ENCODE peak calls at places on chromosomes 11 and 22, in seven cellular contexts. One of them, this sample, is unnamed.

GRCh38 chr22:49768077-49768476 is 59.6 kb downstream of the BRD1 start:
- DNase-seq in GM12865: no peak
- DNase-seq in ovary: peak; percentile 24
- DNase-seq in astrocyte of the cerebellum: no peak
- DNase-seq in cardiac fibroblast: no peak
- DNase-seq in bronchial epithelial cell: no peak
- DNase-seq in uterus: no peak
- DNase-seq in this sample: no peak

GRCh38 chr11:122681070-122681469 is 25.5 kb downstream of the UBASH3B start:
- DNase-seq in GM12865: no peak
- DNase-seq in ovary: no peak
- DNase-seq in astrocyte of the cerebellum: no peak
- DNase-seq in cardiac fibroblast: no peak
- DNase-seq in bronchial epithelial cell: no peak
- DNase-seq in uterus: no peak
- DNase-seq in this sample: no peak

GRCh38 chr11:10329935-10330334 is 25.1 kb downstream of the ADM start:
- DNase-seq in GM12865: no peak
- DNase-seq in ovary: no peak
- DNase-seq in astrocyte of the cerebellum: peak; percentile 74
- DNase-seq in cardiac fibroblast: peak; percentile 78
- DNase-seq in bronchial epithelial cell: peak; percentile 55
- DNase-seq in uterus: no peak
- DNase-seq in this sample: peak; percentile 84

GRCh38 chr11:29527391-29527936 is 489.4 kb downstream of the KCNA4 start:
- DNase-seq in GM12865: peak; percentile 35
- DNase-seq in ovary: no peak
- DNase-seq in astrocyte of the cerebellum: peak; percentile 45
- DNase-seq in cardiac fibroblast: peak; percentile 93
- DNase-seq in bronchial epithelial cell: peak; percentile 96
- DNase-seq in uterus: no peak
- DNase-seq in this sample: peak; percentile 99

GRCh38 chr11:112526699-112527410 is 266.2 kb upstream of the PLET1 start:
- DNase-seq in GM12865: no peak
- DNase-seq in ovary: no peak
- DNase-seq in astrocyte of the cerebellum: no peak
- DNase-seq in cardiac fibroblast: no peak
- DNase-seq in bronchial epithelial cell: peak; percentile 91
- DNase-seq in uterus: no peak
- DNase-seq in this sample: no peak

GRCh38 chr11:31656051-31656450 is 146.5 kb downstream of the ELP4 start:
- DNase-seq in GM12865: no peak
- DNase-seq in ovary: no peak
- DNase-seq in astrocyte of the cerebellum: no peak
- DNase-seq in cardiac fibroblast: peak; percentile 29
- DNase-seq in bronchial epithelial cell: peak; percentile 65
- DNase-seq in uterus: no peak
- DNase-seq in this sample: peak; percentile 40

GRCh38 chr11:69297926-69298777 is 4.2 kb downstream of the MYEOV start:
- DNase-seq in GM12865: peak; percentile 95
- DNase-seq in ovary: no peak
- DNase-seq in astrocyte of the cerebellum: peak; percentile 40
- DNase-seq in cardiac fibroblast: peak; percentile 79
- DNase-seq in bronchial epithelial cell: peak; percentile 72
- DNase-seq in uterus: no peak
- DNase-seq in this sample: peak; percentile 73

GRCh38 chr11:117314840-117315239 is 1.2 kb downstream of the BACE1 start:
- DNase-seq in GM12865: no peak
- DNase-seq in ovary: no peak
- DNase-seq in astrocyte of the cerebellum: no peak
- DNase-seq in cardiac fibroblast: no peak
- DNase-seq in bronchial epithelial cell: no peak
- DNase-seq in uterus: no peak
- DNase-seq in this sample: no peak

GRCh38 chr11:7031346-7031957 is 11.2 kb downstream of the NLRP14 start:
- DNase-seq in GM12865: no peak
- DNase-seq in ovary: no peak
- DNase-seq in astrocyte of the cerebellum: no peak
- DNase-seq in cardiac fibroblast: no peak
- DNase-seq in bronchial epithelial cell: no peak
- DNase-seq in uterus: no peak
- DNase-seq in this sample: no peak

GRCh38 chr11:74284466-74284865 is 27.0 kb downstream of the P4HA3 start:
- DNase-seq in GM12865: no peak
- DNase-seq in ovary: no peak
- DNase-seq in astrocyte of the cerebellum: no peak
- DNase-seq in cardiac fibroblast: no peak
- DNase-seq in bronchial epithelial cell: no peak
- DNase-seq in uterus: no peak
- DNase-seq in this sample: no peak

GRCh38 chr11:16278273-16278672 is 78.1 kb downstream of the SOX6 start:
- DNase-seq in GM12865: no peak
- DNase-seq in ovary: no peak
- DNase-seq in astrocyte of the cerebellum: no peak
- DNase-seq in cardiac fibroblast: no peak
- DNase-seq in bronchial epithelial cell: peak; percentile 83
- DNase-seq in uterus: no peak
- DNase-seq in this sample: no peak

GRCh38 chr11:59212744-59213573 is at the start of gene MPEG1:
- DNase-seq in GM12865: peak; percentile 55
- DNase-seq in ovary: no peak
- DNase-seq in astrocyte of the cerebellum: no peak
- DNase-seq in cardiac fibroblast: no peak
- DNase-seq in bronchial epithelial cell: no peak
- DNase-seq in uterus: no peak
- DNase-seq in this sample: no peak

GRCh38 chr22:35352214-35353111 is 28.4 kb upstream of the HMOX1 start:
- DNase-seq in GM12865: peak; percentile 77
- DNase-seq in ovary: no peak
- DNase-seq in astrocyte of the cerebellum: no peak
- DNase-seq in cardiac fibroblast: no peak
- DNase-seq in bronchial epithelial cell: peak; percentile 35
- DNase-seq in uterus: peak; percentile 55
- DNase-seq in this sample: no peak
- TF ChIP-seq CTCF in GM12865: peak; percentile 28
- TF ChIP-seq CTCF in ovary: no peak
- TF ChIP-seq CTCF in astrocyte of the cerebellum: peak; percentile 4
- TF ChIP-seq CTCF in cardiac fibroblast: peak; percentile 16
- TF ChIP-seq CTCF in bronchial epithelial cell: no peak
- TF ChIP-seq CTCF in uterus: no peak
- TF ChIP-seq CTCF in this sample: no peak

GRCh38 chr11:100008440-100008839 is 678.6 kb upstream of the ARHGAP42 start:
- DNase-seq in GM12865: no peak
- DNase-seq in ovary: no peak
- DNase-seq in astrocyte of the cerebellum: no peak
- DNase-seq in cardiac fibroblast: no peak
- DNase-seq in bronchial epithelial cell: no peak
- DNase-seq in uterus: no peak
- DNase-seq in this sample: no peak

GRCh38 chr11:100004541-100004940 is 682.5 kb upstream of the ARHGAP42 start:
- DNase-seq in GM12865: no peak
- DNase-seq in ovary: no peak
- DNase-seq in astrocyte of the cerebellum: no peak
- DNase-seq in cardiac fibroblast: peak; percentile 44
- DNase-seq in bronchial epithelial cell: peak; percentile 51
- DNase-seq in uterus: no peak
- DNase-seq in this sample: peak; percentile 25

GRCh38 chr11:100009728-100010127 is 677.4 kb upstream of the ARHGAP42 start:
- DNase-seq in GM12865: no peak
- DNase-seq in ovary: no peak
- DNase-seq in astrocyte of the cerebellum: no peak
- DNase-seq in cardiac fibroblast: no peak
- DNase-seq in bronchial epithelial cell: no peak
- DNase-seq in uterus: no peak
- DNase-seq in this sample: no peak

DNA sequence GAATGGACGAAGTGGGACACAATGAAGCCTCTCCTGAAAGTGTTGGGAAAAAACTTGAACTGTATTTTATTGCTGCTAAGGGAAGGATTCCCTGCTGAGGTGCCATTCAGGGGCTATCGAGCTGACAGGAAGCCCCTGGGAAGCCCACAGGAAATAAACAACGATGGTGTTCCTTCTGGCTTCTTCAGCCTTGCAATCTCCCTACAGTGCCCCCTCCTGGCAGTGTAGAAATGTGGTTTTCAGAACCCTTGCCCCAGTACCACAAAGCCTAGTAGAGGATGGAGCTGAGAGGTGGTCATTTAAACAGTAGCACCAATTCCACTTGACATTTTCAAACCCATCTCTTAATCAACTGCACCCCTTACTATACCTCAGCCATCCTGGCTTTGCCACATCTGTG is 676.7 kb upstream of the ARHGAP42 start:
- DNase-seq in GM12865: peak; percentile 9
- DNase-seq in ovary: no peak
- DNase-seq in astrocyte of the cerebellum: no peak
- DNase-seq in cardiac fibroblast: no peak
- DNase-seq in bronchial epithelial cell: no peak
- DNase-seq in uterus: no peak
- DNase-seq in this sample: no peak
- TF ChIP-seq CTCF in GM12865: peak; percentile 23
- TF ChIP-seq CTCF in ovary: no peak
- TF ChIP-seq CTCF in astrocyte of the cerebellum: no peak
- TF ChIP-seq CTCF in cardiac fibroblast: no peak
- TF ChIP-seq CTCF in bronchial epithelial cell: peak; percentile 1
- TF ChIP-seq CTCF in uterus: no peak
- TF ChIP-seq CTCF in this sample: no peak

GRCh38 chr11:48020092-48020755 is 39.9 kb downstream of the PTPRJ start:
- DNase-seq in GM12865: peak; percentile 55
- DNase-seq in ovary: no peak
- DNase-seq in astrocyte of the cerebellum: no peak
- DNase-seq in cardiac fibroblast: no peak
- DNase-seq in bronchial epithelial cell: peak; percentile 21
- DNase-seq in uterus: no peak
- DNase-seq in this sample: no peak
- TF ChIP-seq CTCF in GM12865: no peak
- TF ChIP-seq CTCF in ovary: no peak
- TF ChIP-seq CTCF in astrocyte of the cerebellum: no peak
- TF ChIP-seq CTCF in cardiac fibroblast: no peak
- TF ChIP-seq CTCF in bronchial epithelial cell: no peak
- TF ChIP-seq CTCF in uterus: no peak
- TF ChIP-seq CTCF in this sample: no peak

GRCh38 chr11:92224394-92225205 is at the start of gene FAT3:
- DNase-seq in GM12865: no peak
- DNase-seq in ovary: peak; percentile 41
- DNase-seq in astrocyte of the cerebellum: peak; percentile 32
- DNase-seq in cardiac fibroblast: peak; percentile 44
- DNase-seq in bronchial epithelial cell: no peak
- DNase-seq in uterus: peak; percentile 26
- DNase-seq in this sample: peak; percentile 39
- TF ChIP-seq CTCF in GM12865: no peak
- TF ChIP-seq CTCF in ovary: no peak
- TF ChIP-seq CTCF in astrocyte of the cerebellum: no peak
- TF ChIP-seq CTCF in cardiac fibroblast: no peak
- TF ChIP-seq CTCF in bronchial epithelial cell: no peak
- TF ChIP-seq CTCF in uterus: no peak
- TF ChIP-seq CTCF in this sample: no peak

GRCh38 chr22:38942702-38943101 is 14.7 kb upstream of the APOBEC3A start:
- DNase-seq in GM12865: no peak
- DNase-seq in ovary: no peak
- DNase-seq in astrocyte of the cerebellum: no peak
- DNase-seq in cardiac fibroblast: no peak
- DNase-seq in bronchial epithelial cell: no peak
- DNase-seq in uterus: no peak
- DNase-seq in this sample: no peak

GRCh38 chr22:38941488-38941987 is 15.9 kb upstream of the APOBEC3A start:
- DNase-seq in GM12865: peak; percentile 92
- DNase-seq in ovary: no peak
- DNase-seq in astrocyte of the cerebellum: no peak
- DNase-seq in cardiac fibroblast: no peak
- DNase-seq in bronchial epithelial cell: no peak
- DNase-seq in uterus: no peak
- DNase-seq in this sample: no peak

GRCh38 chr22:38943882-38944281 is 13.5 kb upstream of the APOBEC3A start:
- DNase-seq in GM12865: no peak
- DNase-seq in ovary: no peak
- DNase-seq in astrocyte of the cerebellum: no peak
- DNase-seq in cardiac fibroblast: no peak
- DNase-seq in bronchial epithelial cell: no peak
- DNase-seq in uterus: no peak
- DNase-seq in this sample: no peak

GRCh38 chr22:38944653-38945052 is 12.8 kb upstream of the APOBEC3A start:
- DNase-seq in GM12865: no peak
- DNase-seq in ovary: no peak
- DNase-seq in astrocyte of the cerebellum: no peak
- DNase-seq in cardiac fibroblast: no peak
- DNase-seq in bronchial epithelial cell: no peak
- DNase-seq in uterus: no peak
- DNase-seq in this sample: no peak

GRCh38 chr22:38943181-38943580 is 14.2 kb upstream of the APOBEC3A start:
- DNase-seq in GM12865: no peak
- DNase-seq in ovary: no peak
- DNase-seq in astrocyte of the cerebellum: no peak
- DNase-seq in cardiac fibroblast: no peak
- DNase-seq in bronchial epithelial cell: no peak
- DNase-seq in uterus: no peak
- DNase-seq in this sample: no peak
- TF ChIP-seq CTCF in GM12865: peak; percentile 22
- TF ChIP-seq CTCF in ovary: no peak
- TF ChIP-seq CTCF in astrocyte of the cerebellum: no peak
- TF ChIP-seq CTCF in cardiac fibroblast: no peak
- TF ChIP-seq CTCF in bronchial epithelial cell: no peak
- TF ChIP-seq CTCF in uterus: no peak
- TF ChIP-seq CTCF in this sample: peak; percentile 3

DNA sequence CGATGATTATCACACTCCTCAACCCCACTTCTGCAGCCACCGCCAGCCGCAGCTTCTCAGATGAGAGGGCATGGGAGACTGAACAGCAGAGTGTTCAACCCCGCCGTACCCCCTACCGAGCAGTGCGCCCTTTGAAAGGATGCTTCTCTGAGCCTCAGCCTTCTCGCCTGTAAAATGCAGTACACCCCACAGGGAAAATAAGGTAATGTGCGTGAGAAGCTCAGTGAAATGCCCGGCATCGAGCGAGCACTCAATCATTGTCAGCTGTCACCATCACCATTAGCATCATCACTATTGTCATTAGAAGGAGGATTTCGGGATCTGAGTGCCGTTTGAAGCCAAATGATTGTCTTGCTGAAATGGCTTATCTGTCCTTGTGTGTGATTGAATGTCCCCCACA is 13.6 kb downstream of the TRIM29 start:
- DNase-seq in GM12865: no peak
- DNase-seq in ovary: no peak
- DNase-seq in astrocyte of the cerebellum: no peak
- DNase-seq in cardiac fibroblast: no peak
- DNase-seq in bronchial epithelial cell: no peak
- DNase-seq in uterus: no peak
- DNase-seq in this sample: no peak
- TF ChIP-seq CTCF in GM12865: no peak
- TF ChIP-seq CTCF in ovary: no peak
- TF ChIP-seq CTCF in astrocyte of the cerebellum: no peak
- TF ChIP-seq CTCF in cardiac fibroblast: no peak
- TF ChIP-seq CTCF in bronchial epithelial cell: no peak
- TF ChIP-seq CTCF in uterus: no peak
- TF ChIP-seq CTCF in this sample: no peak

This sample was measured in fibroblast of pulmonary artery.